ENCODE peak calls at places on chromosome 17, in four cellular contexts. K is Right ventricle myocardium superior, G is astrocyte of the cerebellum, A is T-helper 1 cell. R is an unnamed sample.

GRCh38 chr17:79681628-79682261 is 49.0 kb upstream of the ENPP7 start:
- DNase-seq in K (no peak), G (no peak), A (no peak), R (no peak)

GRCh38 chr17:35046740-35047283 is 16.7 kb downstream of the RFFL start:
- DNase-seq in K (no peak), G (peak; percentile 76), A (peak; percentile 32), R (no peak)

GRCh38 chr17:40310882-40311391 is 2.0 kb downstream of the RARA start:
- DNase-seq in K (no peak), G (no peak), A (no peak), R (peak; percentile 79)

GRCh38 chr17:45019177-45019711 is 32.2 kb downstream of the DCAKD start:
- DNase-seq in K (peak; percentile 73), G (no peak), A (no peak), R (peak; percentile 83)

GRCh38 chr17:80855968-80856862 is 135.4 kb upstream of the CHMP6 start:
- DNase-seq in K (no peak), G (peak; percentile 91), A (no peak), R (peak; percentile 31)

GRCh38 chr17:66953661-66954060 is 10.8 kb upstream of the CACNG4 start:
- DNase-seq in K (no peak), G (no peak), A (no peak), R (no peak)

GRCh38 chr17:78883533-78884131 is 19.4 kb downstream of the CEP295NL start:
- DNase-seq in K (peak; percentile 87), G (peak; percentile 92), A (no peak), R (peak; percentile 84)

GRCh38 chr17:73293031-73293430 is 18.8 kb downstream of the CDC42EP4 start:
- DNase-seq in K (no peak), G (no peak), A (no peak), R (no peak)

GRCh38 chr17:57911834-57912673 is 43.2 kb downstream of the CUEDC1 start:
- DNase-seq in K (peak; percentile 96), G (no peak), A (no peak), R (peak; percentile 95)

GRCh38 chr17:57636274-57636673 is 108.8 kb downstream of the CCDC182 start:
- DNase-seq in K (no peak), G (no peak), A (no peak), R (no peak)

GRCh38 chr17:31679667-31680066 is 179.4 kb downstream of the COPRS start:
- DNase-seq in K (no peak), G (no peak), A (no peak), R (no peak)

R was measured in left ventricle myocardium superior.